ENCODE peak calls at places on chromosome 6, in six cellular contexts. A is NCI-H2029 treated with DMSO at 0.1 percent for 48 hours, I is GOT3, B is SW 1271, Z is amniotic stem cell, D is heart left ventricle. C is an unnamed sample.

GRCh38 chr6:56683882-56684281 is 41.2 kb upstream of the DST start:
- DNase-seq in D (peak), I (no peak), Z (peak), A (no peak), B (peak), C (peak)

GRCh38 chr6:6411115-6411514 is 90.7 kb upstream of the F13A1 start:
- DNase-seq in B (no peak), I (no peak), D (no peak), Z (no peak), A (no peak), C (no peak)

GRCh38 chr6:139159016-139159415 is 24.1 kb downstream of the HECA start:
- DNase-seq in B (no peak), A (no peak), I (no peak), Z (no peak), D (no peak), C (no peak)

GRCh38 chr6:20178327-20178726 is 33.9 kb downstream of the MBOAT1 start:
- DNase-seq in Z (no peak), D (no peak), I (no peak), B (no peak), A (no peak), C (no peak)

GRCh38 chr6:62298745-62299392 is 12.8 kb upstream of the KHDRBS2 start:
- DNase-seq in D (no peak), A (no peak), Z (no peak), I (no peak), B (no peak), C (no peak)

GRCh38 chr6:40482532-40482931 is 104.6 kb downstream of the LRFN2 start:
- DNase-seq in Z (no peak), D (no peak), A (no peak), I (no peak), B (no peak), C (no peak)

GRCh38 chr6:31859923-31860322 is 2.7 kb downstream of the NEU1 start:
- DNase-seq in A (no peak), Z (no peak), I (no peak), D (no peak), B (no peak), C (no peak)

GRCh38 chr6:159493888-159494632 is 199.0 kb downstream of the SOD2 start:
- DNase-seq in Z (no peak), B (no peak), I (no peak), D (no peak), A (no peak), C (no peak)

GRCh38 chr6:53830356-53830755 is 35.6 kb downstream of the LRRC1 start:
- DNase-seq in A (no peak), B (no peak), D (no peak), Z (no peak), I (no peak), C (no peak)

GRCh38 chr6:138795809-138796469 is at the start of gene ECT2L:
- DNase-seq in A (no peak), B (no peak), D (peak), I (peak), Z (no peak), C (peak)

GRCh38 chr6:51464956-51465355 is 622.5 kb downstream of the PKHD1 start:
- DNase-seq in A (no peak), Z (no peak), I (no peak), B (no peak), D (no peak), C (no peak)

GRCh38 chr6:160464744-160465143 is 116.6 kb downstream of the SLC22A3 start:
- DNase-seq in D (no peak), B (no peak), Z (no peak), I (no peak), A (no peak), C (no peak)

GRCh38 chr6:34867484-34867883 is 20.4 kb downstream of the TAF11 start:
- DNase-seq in D (no peak), A (no peak), Z (no peak), I (no peak), B (peak), C (no peak)

GRCh38 chr6:44247338-44248302 is 719 bp downstream of the HSP90AB1 start:
- DNase-seq in I (peak), A (peak), D (peak), Z (no peak), B (peak), C (no peak)

GRCh38 chr6:41239467-41240159 is 11.5 kb downstream of the TREML4 start:
- DNase-seq in D (no peak), Z (no peak), A (no peak), B (no peak), I (no peak), C (no peak)

GRCh38 chr6:136958168-136958567 is 36.1 kb downstream of the SLC35D3 start:
- DNase-seq in B (no peak), A (no peak), I (no peak), D (no peak), Z (no peak), C (no peak)

GRCh38 chr6:22476811-22477210 is 92.6 kb upstream of the HDGFL1 start:
- DNase-seq in D (no peak), A (no peak), I (no peak), Z (no peak), B (no peak), C (no peak)

C was measured in DMS153.